ENCODE peak calls at places on chromosome 2, in six cellular contexts. One of them, this sample, is unnamed.
A peak's percentile ranks its signal among the peaks of the same experiment; 100 is the strongest.

GRCh38 chr2:236014408-236015131 is 153.6 kb downstream of the GBX2 start:
- DNase-seq in right atrium auricular region: no peak
- DNase-seq in CD4-positive, alpha-beta T cell: no peak
- DNase-seq in SJSA1: peak; percentile 29
- DNase-seq in transverse colon: no peak
- DNase-seq in HepG2: no peak
- DNase-seq in this sample: no peak

GRCh38 chr2:134206573-134206972 is 47.3 kb upstream of the MGAT5 start:
- DNase-seq in right atrium auricular region: no peak
- DNase-seq in CD4-positive, alpha-beta T cell: no peak
- DNase-seq in SJSA1: no peak
- DNase-seq in transverse colon: no peak
- DNase-seq in HepG2: no peak
- DNase-seq in this sample: no peak

GRCh38 chr2:174033163-174033550 is 68.0 kb upstream of the SP3 start:
- DNase-seq in right atrium auricular region: no peak
- DNase-seq in CD4-positive, alpha-beta T cell: no peak
- DNase-seq in SJSA1: no peak
- DNase-seq in transverse colon: no peak
- DNase-seq in HepG2: no peak
- DNase-seq in this sample: no peak

GRCh38 chr2:73089270-73090030 is 17.9 kb upstream of the SFXN5 start:
- DNase-seq in right atrium auricular region: peak; percentile 84
- DNase-seq in CD4-positive, alpha-beta T cell: no peak
- DNase-seq in SJSA1: peak; percentile 87
- DNase-seq in transverse colon: no peak
- DNase-seq in HepG2: peak; percentile 70
- DNase-seq in this sample: no peak

GRCh38 chr2:199484927-199485326 is 27.2 kb upstream of the SATB2 start:
- DNase-seq in right atrium auricular region: no peak
- DNase-seq in CD4-positive, alpha-beta T cell: no peak
- DNase-seq in SJSA1: no peak
- DNase-seq in transverse colon: peak; percentile 66
- DNase-seq in HepG2: no peak
- DNase-seq in this sample: no peak

GRCh38 chr2:233285921-233286320 is 21.7 kb upstream of the SAG start:
- DNase-seq in right atrium auricular region: no peak
- DNase-seq in CD4-positive, alpha-beta T cell: no peak
- DNase-seq in SJSA1: no peak
- DNase-seq in transverse colon: no peak
- DNase-seq in HepG2: no peak
- DNase-seq in this sample: no peak

GRCh38 chr2:161166538-161167409 is 6.5 kb downstream of the TANK start:
- DNase-seq in right atrium auricular region: no peak
- DNase-seq in CD4-positive, alpha-beta T cell: no peak
- DNase-seq in SJSA1: no peak
- DNase-seq in transverse colon: no peak
- DNase-seq in HepG2: peak; percentile 74
- DNase-seq in this sample: no peak

GRCh38 chr2:19536136-19536535 is 177.7 kb upstream of the OSR1 start:
- DNase-seq in right atrium auricular region: no peak
- DNase-seq in CD4-positive, alpha-beta T cell: no peak
- DNase-seq in SJSA1: no peak
- DNase-seq in transverse colon: no peak
- DNase-seq in HepG2: peak; percentile 22
- DNase-seq in this sample: no peak

GRCh38 chr2:230660294-230661060 is 52.2 kb upstream of the CAB39 start:
- DNase-seq in right atrium auricular region: peak; percentile 67
- DNase-seq in CD4-positive, alpha-beta T cell: peak; percentile 13
- DNase-seq in SJSA1: no peak
- DNase-seq in transverse colon: peak; percentile 79
- DNase-seq in HepG2: peak; percentile 47
- DNase-seq in this sample: no peak

GRCh38 chr2:239246723-239247122 is 154.1 kb downstream of the HDAC4 start:
- DNase-seq in right atrium auricular region: no peak
- DNase-seq in CD4-positive, alpha-beta T cell: no peak
- DNase-seq in SJSA1: no peak
- DNase-seq in transverse colon: peak; percentile 56
- DNase-seq in HepG2: no peak
- DNase-seq in this sample: no peak

GRCh38 chr2:149363953-149364352 is 33.6 kb downstream of the LYPD6 start:
- DNase-seq in right atrium auricular region: no peak
- DNase-seq in CD4-positive, alpha-beta T cell: no peak
- DNase-seq in SJSA1: no peak
- DNase-seq in transverse colon: no peak
- DNase-seq in HepG2: no peak
- DNase-seq in this sample: no peak

GRCh38 chr2:239263937-239264837 is 136.6 kb downstream of the HDAC4 start:
- DNase-seq in right atrium auricular region: peak; percentile 60
- DNase-seq in CD4-positive, alpha-beta T cell: no peak
- DNase-seq in SJSA1: no peak
- DNase-seq in transverse colon: peak; percentile 11
- DNase-seq in HepG2: no peak
- DNase-seq in this sample: no peak

GRCh38 chr2:85538507-85539360 is at the start of gene MAT2A:
- DNase-seq in right atrium auricular region: peak; percentile 94
- DNase-seq in CD4-positive, alpha-beta T cell: peak; percentile 84
- DNase-seq in SJSA1: peak; percentile 99
- DNase-seq in transverse colon: peak; percentile 92
- DNase-seq in HepG2: peak; percentile 91
- DNase-seq in this sample: peak; percentile 79

GRCh38 chr2:156009293-156009692 is 323.2 kb downstream of the NR4A2 start:
- DNase-seq in right atrium auricular region: no peak
- DNase-seq in CD4-positive, alpha-beta T cell: no peak
- DNase-seq in SJSA1: no peak
- DNase-seq in transverse colon: no peak
- DNase-seq in HepG2: peak; percentile 7
- DNase-seq in this sample: no peak

GRCh38 chr2:45264227-45265225 is 255.3 kb upstream of the SIX2 start:
- DNase-seq in right atrium auricular region: no peak
- DNase-seq in CD4-positive, alpha-beta T cell: no peak
- DNase-seq in SJSA1: no peak
- DNase-seq in transverse colon: no peak
- DNase-seq in HepG2: no peak
- DNase-seq in this sample: no peak

GRCh38 chr2:241943209-241943850 is 73.8 kb downstream of the RTP5 start:
- DNase-seq in right atrium auricular region: no peak
- DNase-seq in CD4-positive, alpha-beta T cell: no peak
- DNase-seq in SJSA1: no peak
- DNase-seq in transverse colon: no peak
- DNase-seq in HepG2: no peak
- DNase-seq in this sample: no peak
- H3K9me3 ChIP-seq in right atrium auricular region: no peaks in the 10 kb centered on the region
- H3K9me3 ChIP-seq in CD4-positive, alpha-beta T cell: no peaks in the 10 kb centered on the region
- H3K9me3 ChIP-seq in SJSA1: peaks cover 3% of the 10 kb centered on the region
- H3K9me3 ChIP-seq in transverse colon: no peaks in the 10 kb centered on the region
- H3K9me3 ChIP-seq in HepG2: peaks cover 17% of the 10 kb centered on the region
- H3K9me3 ChIP-seq in this sample: no peaks in the 10 kb centered on the region

GRCh38 chr2:191213333-191213732 is 31.9 kb upstream of the MYO1B start:
- DNase-seq in right atrium auricular region: no peak
- DNase-seq in CD4-positive, alpha-beta T cell: no peak
- DNase-seq in SJSA1: no peak
- DNase-seq in transverse colon: no peak
- DNase-seq in HepG2: no peak
- DNase-seq in this sample: no peak
- H3K9me3 ChIP-seq in right atrium auricular region: peaks cover 9% of the 10 kb centered on the region
- H3K9me3 ChIP-seq in CD4-positive, alpha-beta T cell: peaks cover 8% of the 10 kb centered on the region
- H3K9me3 ChIP-seq in SJSA1: no peaks in the 10 kb centered on the region
- H3K9me3 ChIP-seq in transverse colon: peaks cover 4% of the 10 kb centered on the region
- H3K9me3 ChIP-seq in HepG2: peaks cover 6% of the 10 kb centered on the region
- H3K9me3 ChIP-seq in this sample: no peaks in the 10 kb centered on the region

GRCh38 chr2:3042601-3043585 is 334.7 kb downstream of the EIPR1 start:
- DNase-seq in right atrium auricular region: peak; percentile 53
- DNase-seq in CD4-positive, alpha-beta T cell: no peak
- DNase-seq in SJSA1: no peak
- DNase-seq in transverse colon: peak; percentile 64
- DNase-seq in HepG2: no peak
- DNase-seq in this sample: no peak
- H3K9me3 ChIP-seq in right atrium auricular region: no peaks in the 10 kb centered on the region
- H3K9me3 ChIP-seq in CD4-positive, alpha-beta T cell: no peaks in the 10 kb centered on the region
- H3K9me3 ChIP-seq in SJSA1: peaks cover 14% of the 10 kb centered on the region
- H3K9me3 ChIP-seq in transverse colon: no peaks in the 10 kb centered on the region
- H3K9me3 ChIP-seq in HepG2: no peaks in the 10 kb centered on the region
- H3K9me3 ChIP-seq in this sample: no peaks in the 10 kb centered on the region

GRCh38 chr2:89821455-89821945 is 1130.0 kb downstream of the RPIA start:
- DNase-seq in right atrium auricular region: no peak
- DNase-seq in CD4-positive, alpha-beta T cell: no peak
- DNase-seq in SJSA1: no peak
- DNase-seq in transverse colon: no peak
- DNase-seq in HepG2: no peak
- DNase-seq in this sample: no peak

GRCh38 chr2:89820248-89820647 is 1128.8 kb downstream of the RPIA start:
- DNase-seq in right atrium auricular region: no peak
- DNase-seq in CD4-positive, alpha-beta T cell: no peak
- DNase-seq in SJSA1: no peak
- DNase-seq in transverse colon: no peak
- DNase-seq in HepG2: no peak
- DNase-seq in this sample: no peak

GRCh38 chr2:89823556-89823955 is 1132.1 kb downstream of the RPIA start:
- DNase-seq in right atrium auricular region: no peak
- DNase-seq in CD4-positive, alpha-beta T cell: no peak
- DNase-seq in SJSA1: no peak
- DNase-seq in transverse colon: no peak
- DNase-seq in HepG2: no peak
- DNase-seq in this sample: no peak

GRCh38 chr2:89818873-89819272 is 1127.4 kb downstream of the RPIA start:
- DNase-seq in right atrium auricular region: no peak
- DNase-seq in CD4-positive, alpha-beta T cell: no peak
- DNase-seq in SJSA1: no peak
- DNase-seq in transverse colon: no peak
- DNase-seq in HepG2: no peak
- DNase-seq in this sample: no peak

DNA sequence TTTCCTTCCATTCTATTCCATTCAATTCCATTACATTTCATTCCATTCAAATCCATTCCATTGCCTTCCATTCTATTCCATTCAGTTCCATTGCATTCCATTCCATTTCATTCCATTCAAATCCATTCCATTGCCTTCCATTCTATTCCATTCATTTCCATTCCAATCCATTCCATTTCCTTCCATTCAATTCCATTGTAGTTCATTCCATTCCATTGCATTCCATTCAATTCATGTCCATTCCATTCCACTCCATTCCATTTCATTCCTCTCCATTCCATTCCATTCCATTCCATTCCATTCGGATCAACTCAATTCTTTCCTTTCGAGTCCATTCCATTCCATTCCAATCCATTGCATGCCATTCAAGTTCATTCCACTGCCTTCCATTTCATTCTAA is 1128.3 kb downstream of the RPIA start:
- DNase-seq in right atrium auricular region: no peak
- DNase-seq in CD4-positive, alpha-beta T cell: no peak
- DNase-seq in SJSA1: no peak
- DNase-seq in transverse colon: no peak
- DNase-seq in HepG2: no peak
- DNase-seq in this sample: no peak
- H3K9me3 ChIP-seq in right atrium auricular region: peaks cover 57% of the 10 kb centered on the region
- H3K9me3 ChIP-seq in CD4-positive, alpha-beta T cell: peaks cover 62% of the 10 kb centered on the region
- H3K9me3 ChIP-seq in SJSA1: peaks cover 9% of the 10 kb centered on the region
- H3K9me3 ChIP-seq in transverse colon: peaks cover 13% of the 10 kb centered on the region
- H3K9me3 ChIP-seq in HepG2: no peaks in the 10 kb centered on the region
- H3K9me3 ChIP-seq in this sample: peaks cover 33% of the 10 kb centered on the region

GRCh38 chr2:129458451-129458850 is 521.0 kb upstream of the RAB6C start:
- DNase-seq in right atrium auricular region: no peak
- DNase-seq in CD4-positive, alpha-beta T cell: no peak
- DNase-seq in SJSA1: no peak
- DNase-seq in transverse colon: no peak
- DNase-seq in HepG2: no peak
- DNase-seq in this sample: no peak

GRCh38 chr2:129459200-129459876 is 520.1 kb upstream of the RAB6C start:
- DNase-seq in right atrium auricular region: no peak
- DNase-seq in CD4-positive, alpha-beta T cell: no peak
- DNase-seq in SJSA1: no peak
- DNase-seq in transverse colon: no peak
- DNase-seq in HepG2: no peak
- DNase-seq in this sample: no peak

GRCh38 chr2:129456681-129457080 is 522.8 kb upstream of the RAB6C start:
- DNase-seq in right atrium auricular region: no peak
- DNase-seq in CD4-positive, alpha-beta T cell: no peak
- DNase-seq in SJSA1: no peak
- DNase-seq in transverse colon: no peak
- DNase-seq in HepG2: no peak
- DNase-seq in this sample: no peak

GRCh38 chr2:129457277-129457818 is 522.1 kb upstream of the RAB6C start:
- DNase-seq in right atrium auricular region: no peak
- DNase-seq in CD4-positive, alpha-beta T cell: no peak
- DNase-seq in SJSA1: no peak
- DNase-seq in transverse colon: no peak
- DNase-seq in HepG2: no peak
- DNase-seq in this sample: no peak

GRCh38 chr2:129458006-129458405 is 521.5 kb upstream of the RAB6C start:
- DNase-seq in right atrium auricular region: no peak
- DNase-seq in CD4-positive, alpha-beta T cell: no peak
- DNase-seq in SJSA1: no peak
- DNase-seq in transverse colon: no peak
- DNase-seq in HepG2: no peak
- DNase-seq in this sample: no peak
- H3K9me3 ChIP-seq in right atrium auricular region: no peaks in the 10 kb centered on the region
- H3K9me3 ChIP-seq in CD4-positive, alpha-beta T cell: no peaks in the 10 kb centered on the region
- H3K9me3 ChIP-seq in SJSA1: no peaks in the 10 kb centered on the region
- H3K9me3 ChIP-seq in transverse colon: no peaks in the 10 kb centered on the region
- H3K9me3 ChIP-seq in HepG2: no peaks in the 10 kb centered on the region
- H3K9me3 ChIP-seq in this sample: no peaks in the 10 kb centered on the region

GRCh38 chr2:16323131-16323520 is 342.5 kb downstream of the CYRIA start:
- DNase-seq in right atrium auricular region: no peak
- DNase-seq in CD4-positive, alpha-beta T cell: no peak
- DNase-seq in SJSA1: no peak
- DNase-seq in transverse colon: no peak
- DNase-seq in HepG2: no peak
- DNase-seq in this sample: no peak

GRCh38 chr2:16321256-16321655 is 344.4 kb downstream of the CYRIA start:
- DNase-seq in right atrium auricular region: no peak
- DNase-seq in CD4-positive, alpha-beta T cell: no peak
- DNase-seq in SJSA1: no peak
- DNase-seq in transverse colon: no peak
- DNase-seq in HepG2: no peak
- DNase-seq in this sample: no peak

GRCh38 chr2:16322308-16323130 is 343.1 kb downstream of the CYRIA start:
- DNase-seq in right atrium auricular region: no peak
- DNase-seq in CD4-positive, alpha-beta T cell: no peak
- DNase-seq in SJSA1: no peak
- DNase-seq in transverse colon: no peak
- DNase-seq in HepG2: no peak
- DNase-seq in this sample: no peak

GRCh38 chr2:16320716-16321115 is 344.9 kb downstream of the CYRIA start:
- DNase-seq in right atrium auricular region: no peak
- DNase-seq in CD4-positive, alpha-beta T cell: no peak
- DNase-seq in SJSA1: no peak
- DNase-seq in transverse colon: no peak
- DNase-seq in HepG2: no peak
- DNase-seq in this sample: no peak

DNA sequence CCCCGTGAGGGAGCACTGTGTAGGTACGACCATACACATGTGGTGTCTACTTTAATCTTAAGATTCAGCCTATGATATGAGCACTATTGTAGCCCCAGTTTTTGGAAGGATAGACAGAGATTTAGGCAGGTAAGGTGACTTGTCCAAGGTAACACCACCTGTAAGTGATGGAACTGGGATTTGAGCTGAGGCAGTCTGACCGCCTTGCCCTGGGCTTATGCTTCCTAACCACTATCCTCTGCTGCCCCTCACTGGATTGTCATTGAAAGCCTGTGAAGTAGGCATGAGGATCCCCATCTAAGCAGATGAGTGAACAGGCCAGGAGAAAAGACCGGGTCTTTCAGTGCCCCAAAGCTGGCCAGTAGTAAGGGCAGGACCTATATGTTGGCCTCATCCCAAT is 343.8 kb downstream of the CYRIA start:
- DNase-seq in right atrium auricular region: no peak
- DNase-seq in CD4-positive, alpha-beta T cell: no peak
- DNase-seq in SJSA1: no peak
- DNase-seq in transverse colon: no peak
- DNase-seq in HepG2: no peak
- DNase-seq in this sample: no peak
- H3K9me3 ChIP-seq in right atrium auricular region: no peaks in the 10 kb centered on the region
- H3K9me3 ChIP-seq in CD4-positive, alpha-beta T cell: no peaks in the 10 kb centered on the region
- H3K9me3 ChIP-seq in SJSA1: no peaks in the 10 kb centered on the region
- H3K9me3 ChIP-seq in transverse colon: no peaks in the 10 kb centered on the region
- H3K9me3 ChIP-seq in HepG2: no peaks in the 10 kb centered on the region
- H3K9me3 ChIP-seq in this sample: no peaks in the 10 kb centered on the region

This sample was measured in T-helper 17 cell.